ENCODE peak calls at places on chromosomes 11 and 22, in eight cellular contexts. Y is activated CD4-positive, alpha-beta T cell treated with anti-CD3 and anti-CD28 coated beads, Interleukin-2, amount 10 ng/mL, durations not matched to agents 24 days and 14 days; D is brain microvascular endothelial cell; S is effector memory CD8-positive, alpha-beta T cell; J is globus pallidus; X is T-cell; G is non-pigmented ciliary epithelial cell; E is stimulated activated naive CD8-positive, alpha-beta T cell treated with anti-CD3 and anti-CD28 coated beads, Interleukin-15, amount 100 ng/mL, for 72 hours. U is an unnamed sample.

GRCh38 chr11:125373426-125374391 is 122.4 kb downstream of the FEZ1 start:
- DNase-seq in S (no peak), X (no peak), J (no peak), E (no peak), G (no peak), Y (no peak), D (peak), U (no peak)

GRCh38 chr11:1750840-1751520 is 585 bp upstream of the IFITM10 start:
- DNase-seq in G (no peak), X (no peak), Y (no peak), S (no peak), E (no peak), J (no peak), D (no peak), U (no peak)

GRCh38 chr22:44622147-44622427 is 79.9 kb upstream of the PRR5 start:
- DNase-seq in G (no peak), X (no peak), E (no peak), Y (peak), J (no peak), D (no peak), S (peak), U (no peak)

GRCh38 chr22:48652796-48653195 is 1174.9 kb downstream of the BRD1 start:
- DNase-seq in E (no peak), S (no peak), J (no peak), Y (no peak), D (no peak), G (no peak), X (no peak), U (no peak)

GRCh38 chr11:119518746-119519382 is 95.9 kb upstream of the THY1 start:
- DNase-seq in J (no peak), Y (no peak), D (peak), G (peak), S (no peak), E (no peak), X (no peak), U (no peak)

GRCh38 chr22:27723150-27723549 is 78.4 kb downstream of the MN1 start:
- DNase-seq in D (no peak), G (no peak), Y (no peak), J (no peak), S (no peak), X (no peak), E (no peak), U (no peak)

GRCh38 chr11:45964911-45965389 is 42.5 kb downstream of the LARGE2 start:
- DNase-seq in D (peak), Y (peak), E (peak), G (peak), J (peak), S (peak), X (peak), U (peak)

GRCh38 chr11:65124480-65125196 is 2.5 kb downstream of the MRPL49 start:
- DNase-seq in G (no peak), Y (peak), D (no peak), X (no peak), J (no peak), S (no peak), E (no peak), U (no peak)

GRCh38 chr11:92424281-92424680 is 199.7 kb downstream of the FAT3 start:
- DNase-seq in X (no peak), J (no peak), E (no peak), Y (no peak), G (no peak), D (peak), S (no peak), U (no peak)

GRCh38 chr11:94546886-94547285 is 3.2 kb downstream of the FUT4 start:
- DNase-seq in G (no peak), Y (no peak), S (no peak), E (no peak), D (no peak), J (no peak), X (no peak), U (no peak)

GRCh38 chr11:96155627-96156378 is 187.2 kb downstream of the MAML2 start:
- DNase-seq in D (peak), X (no peak), G (peak), Y (peak), E (peak), S (no peak), J (peak), U (peak)

GRCh38 chr11:124536520-124536919 is 6.9 kb downstream of the OR8B12 start:
- DNase-seq in G (peak), Y (no peak), E (no peak), S (no peak), D (peak), J (peak), X (no peak), U (no peak)

GRCh38 chr11:65915821-65916251 is 3.0 kb downstream of the C11orf68 start:
- DNase-seq in E (no peak), D (peak), G (peak), S (no peak), Y (no peak), X (no peak), J (no peak), U (no peak)

GRCh38 chr22:43996170-43996980 is 27.7 kb upstream of the PARVB start:
- DNase-seq in X (peak), J (no peak), Y (peak), S (peak), G (no peak), E (peak), D (no peak), U (no peak)

GRCh38 chr11:2748061-2748813 is 48.4 kb upstream of the KCNQ1OT1 start:
- DNase-seq in Y (no peak), X (no peak), E (no peak), G (no peak), D (no peak), S (no peak), J (no peak), U (no peak)

GRCh38 chr22:35380537-35381423 is at the start of gene HMOX1:
- DNase-seq in D (peak), X (peak), Y (peak), E (peak), G (peak), J (peak), S (peak), U (no peak)

GRCh38 chr11:13942908-13943505 is 19.5 kb upstream of the SPON1 start:
- DNase-seq in D (peak), S (no peak), X (no peak), J (no peak), G (no peak), Y (no peak), E (no peak), U (no peak)

GRCh38 chr11:72446929-72447753 is 12.8 kb upstream of the CLPB start:
- DNase-seq in E (no peak), J (peak), Y (peak), D (peak), S (peak), X (no peak), G (no peak), U (peak)

U was measured in NCI-H446.